ENCODE peak calls at places on chromosomes 16 and 17, in four cellular contexts. N is naive thymus-derived CD8-positive, alpha-beta T cell; A is GM13976; H is heart right ventricle. K is an unnamed sample.

GRCh38 chr16:17013067-17013466 is 457.7 kb downstream of the XYLT1 start:
- DNase-seq in N (no peak), A (no peak), H (no peak), K (no peak)

GRCh38 chr16:4200000-4200780 is 41.7 kb downstream of the SRL start:
- DNase-seq in N (no peak), A (no peak), H (peak; percentile 66), K (peak; percentile 34)

GRCh38 chr16:89412811-89413210 is 77.5 kb downstream of the ANKRD11 start:
- DNase-seq in N (no peak), A (no peak), H (peak; percentile 50), K (no peak)

GRCh38 chr17:7929158-7930029 is at the start of gene KCNAB3:
- DNase-seq in N (peak; percentile 32), A (peak; percentile 68), H (peak; percentile 45), K (peak; percentile 88)

GRCh38 chr17:79504181-79504605 is 106.7 kb downstream of the RBFOX3 start:
- DNase-seq in N (no peak), A (no peak), H (no peak), K (no peak)

GRCh38 chr17:40101367-40102210 is 1.2 kb upstream of the NR1D1 start:
- DNase-seq in N (no peak), A (no peak), H (no peak), K (no peak)

GRCh38 chr17:37107406-37108083 is 158.8 kb downstream of the AATF start:
- DNase-seq in N (no peak), A (no peak), H (peak; percentile 68), K (no peak)

GRCh38 chr17:78341559-78342437 is 18.1 kb downstream of the SOCS3 start:
- DNase-seq in N (peak; percentile 36), A (peak; percentile 60), H (peak; percentile 86), K (no peak)

GRCh38 chr16:49833796-49834195 is 22.1 kb downstream of the ZNF423 start:
- DNase-seq in N (no peak), A (no peak), H (peak; percentile 49), K (no peak)

GRCh38 chr17:71338396-71338795 is 782.4 kb upstream of the SOX9 start:
- DNase-seq in N (no peak), A (no peak), H (no peak), K (no peak)

GRCh38 chr16:14346278-14347142 is 275.4 kb downstream of the MRTFB start:
- DNase-seq in N (no peak), A (no peak), H (no peak), K (no peak)

GRCh38 chr16:70610273-70611223 is 35.8 kb upstream of the IL34 start:
- DNase-seq in N (no peak), A (no peak), H (peak; percentile 31), K (no peak)

GRCh38 chr17:52824542-52824941 is 666.0 kb upstream of the CA10 start:
- DNase-seq in N (no peak), A (no peak), H (no peak), K (no peak)

GRCh38 chr17:29948460-29949185 is 7.2 kb downstream of the EFCAB5 start:
- DNase-seq in N (no peak), A (no peak), H (no peak), K (peak; percentile 53)

GRCh38 chr16:74577882-74578366 is 29.0 kb downstream of the GLG1 start:
- DNase-seq in N (no peak), A (peak; percentile 43), H (no peak), K (no peak)

GRCh38 chr16:27275394-27275793 is 6.8 kb upstream of the NSMCE1 start:
- DNase-seq in N (no peak), A (no peak), H (no peak), K (no peak)

GRCh38 chr17:33369876-33370275 is 76.8 kb upstream of the ASIC2 start:
- DNase-seq in N (no peak), A (no peak), H (no peak), K (no peak)

GRCh38 chr17:28746611-28747045 is 2.8 kb downstream of the TRAF4 start:
- DNase-seq in N (no peak), A (no peak), H (no peak), K (no peak)

GRCh38 chr17:8079291-8080207 is 8.0 kb downstream of the ALOX12B start:
- DNase-seq in N (peak; percentile 83), A (peak; percentile 95), H (peak; percentile 78), K (peak; percentile 87)

GRCh38 chr16:19935696-19936095 is 51.0 kb upstream of the GPRC5B start:
- DNase-seq in N (no peak), A (no peak), H (no peak), K (no peak)

GRCh38 chr16:57365826-57366536 is 6.3 kb upstream of the CX3CL1 start:
- DNase-seq in N (no peak), A (peak; percentile 16), H (no peak), K (no peak)

GRCh38 chr16:67406628-67407027 is 9.6 kb downstream of the ZDHHC1 start:
- DNase-seq in N (no peak), A (no peak), H (no peak), K (no peak)

GRCh38 chr16:11666108-11667055 is 1.9 kb upstream of the SNN start:
- DNase-seq in N (no peak), A (no peak), H (no peak), K (no peak)

GRCh38 chr16:50154369-50154947 is 1.4 kb downstream of the TENT4B start:
- DNase-seq in N (no peak), A (no peak), H (no peak), K (no peak)

GRCh38 chr17:75364078-75364477 is 41.4 kb downstream of the GRB2 start:
- DNase-seq in N (no peak), A (no peak), H (no peak), K (no peak)

GRCh38 chr17:79276824-79277223 is 202.2 kb downstream of the ENGASE start:
- DNase-seq in N (no peak), A (no peak), H (no peak), K (no peak)

K was measured in germinal center.